ENCODE peak calls at places on chromosomes 5 and 9, in seven cellular contexts. Z is coronary artery, S is IMR-90, F is body of pancreas, Q is tibial artery, T is epithelial cell of proximal tubule, W is ovary. N is an unnamed sample.
A peak's percentile ranks its signal among the peaks of the same experiment; 100 is the strongest.

GRCh38 chr5:168885324-168886120 is 306.4 kb upstream of the PANK3 start:
- DNase-seq in W (no peak), Z (no peak), T (no peak), S (no peak), F (no peak), Q (no peak), N (no peak)

GRCh38 chr5:80302636-80303035 is 17.2 kb upstream of the SPZ1 start:
- DNase-seq in Z (no peak), W (no peak), F (no peak), T (no peak), S (no peak), Q (no peak), N (no peak)

GRCh38 chr9:86795861-86796497 is 151.3 kb downstream of the GAS1 start:
- DNase-seq in F (peak; percentile 33), Z (no peak), S (peak; percentile 83), W (peak; percentile 75), T (no peak), Q (peak; percentile 75), N (peak; percentile 93)

GRCh38 chr5:110544603-110545002 is 181.9 kb downstream of the TMEM232 start:
- DNase-seq in T (no peak), F (no peak), S (no peak), Z (no peak), W (no peak), Q (no peak), N (no peak)

GRCh38 chr9:133701321-133701980 is 36.7 kb downstream of the SARDH start:
- DNase-seq in F (no peak), W (peak; percentile 21), Z (no peak), S (no peak), Q (no peak), T (no peak), N (no peak)

GRCh38 chr9:17013010-17013409 is 121.8 kb upstream of the CNTLN start:
- DNase-seq in F (no peak), Z (no peak), T (no peak), Q (no peak), S (no peak), W (no peak), N (no peak)

GRCh38 chr5:6518298-6519057 is 69.8 kb downstream of the UBE2QL1 start:
- DNase-seq in T (no peak), Q (no peak), Z (peak; percentile 41), S (no peak), F (no peak), W (no peak), N (no peak)

GRCh38 chr9:68949271-68950000 is 64.5 kb downstream of the PRKACG start:
- DNase-seq in Z (no peak), S (no peak), W (peak; percentile 44), T (no peak), F (peak; percentile 64), Q (peak; percentile 62), N (peak; percentile 31)

GRCh38 chr5:172881691-172882370 is 47.8 kb downstream of the ERGIC1 start:
- DNase-seq in W (no peak), S (peak; percentile 86), T (no peak), F (peak; percentile 71), Q (no peak), Z (no peak), N (peak; percentile 63)

GRCh38 chr9:111948958-111949357 is 52.3 kb downstream of the UGCG start:
- DNase-seq in S (peak; percentile 65), W (no peak), F (no peak), T (no peak), Z (no peak), Q (no peak), N (no peak)

GRCh38 chr5:179322071-179323025 is 22.9 kb downstream of the ADAMTS2 start:
- DNase-seq in T (no peak), W (no peak), Z (no peak), Q (peak; percentile 65), F (no peak), S (no peak), N (no peak)

GRCh38 chr5:30121092-30121491 is 1072.4 kb upstream of the CDH6 start:
- DNase-seq in Z (no peak), F (no peak), W (no peak), Q (no peak), T (no peak), S (no peak), N (no peak)

GRCh38 chr9:33211695-33212393 is 28.1 kb upstream of the SPINK4 start:
- DNase-seq in W (no peak), Z (no peak), T (no peak), S (peak; percentile 38), Q (no peak), F (no peak), N (peak; percentile 38)

GRCh38 chr5:67156976-67157583 is 39.5 kb downstream of the CD180 start:
- DNase-seq in S (peak; percentile 32), W (no peak), Q (no peak), T (no peak), Z (no peak), F (peak; percentile 38), N (peak; percentile 50)

GRCh38 chr9:89978185-89978584 is 373.4 kb downstream of the GADD45G start:
- DNase-seq in F (peak; percentile 61), T (no peak), S (peak; percentile 21), Q (no peak), W (no peak), Z (no peak), N (no peak)

GRCh38 chr9:16262467-16263261 is 607.8 kb downstream of the BNC2 start:
- DNase-seq in T (no peak), F (no peak), Q (no peak), Z (no peak), W (no peak), S (peak; percentile 66), N (no peak)

GRCh38 chr5:56733580-56733979 is 81.8 kb upstream of the MAP3K1 start:
- DNase-seq in S (no peak), Q (no peak), F (no peak), W (no peak), Z (no peak), T (no peak), N (no peak)

GRCh38 chr5:20347334-20347733 is 359.3 kb upstream of the CDH18 start:
- DNase-seq in S (no peak), Z (no peak), Q (no peak), W (no peak), F (no peak), T (no peak), N (no peak)

GRCh38 chr5:76660360-76660759 is 37.2 kb upstream of the F2RL2 start:
- DNase-seq in Z (no peak), W (no peak), T (no peak), Q (no peak), S (peak; percentile 13), F (no peak), N (peak; percentile 33)

GRCh38 chr9:123355761-123356520 is at the start of gene CRB2:
- DNase-seq in Q (no peak), F (no peak), W (no peak), T (no peak), S (no peak), Z (no peak), N (no peak)
- TF ChIP-seq CTCF in Q (no peak), F (no peak), W (no peak), T (peak; percentile 24), S (peak; percentile 7), Z (no peak), N (no peak)

GRCh38 chr5:141957367-141957993 is 522 bp downstream of the PCDH12 start:
- DNase-seq in F (no peak), Q (no peak), S (no peak), W (no peak), T (no peak), Z (no peak), N (no peak)
- H3K4me3 ChIP-seq in F (no peak overlapping the region), Q (no peak overlapping the region), S (no peak overlapping the region), W (no peak overlapping the region), T (no peak overlapping the region), Z (peak overlapping the region; percentile 57), N (no peak overlapping the region)

DNA sequence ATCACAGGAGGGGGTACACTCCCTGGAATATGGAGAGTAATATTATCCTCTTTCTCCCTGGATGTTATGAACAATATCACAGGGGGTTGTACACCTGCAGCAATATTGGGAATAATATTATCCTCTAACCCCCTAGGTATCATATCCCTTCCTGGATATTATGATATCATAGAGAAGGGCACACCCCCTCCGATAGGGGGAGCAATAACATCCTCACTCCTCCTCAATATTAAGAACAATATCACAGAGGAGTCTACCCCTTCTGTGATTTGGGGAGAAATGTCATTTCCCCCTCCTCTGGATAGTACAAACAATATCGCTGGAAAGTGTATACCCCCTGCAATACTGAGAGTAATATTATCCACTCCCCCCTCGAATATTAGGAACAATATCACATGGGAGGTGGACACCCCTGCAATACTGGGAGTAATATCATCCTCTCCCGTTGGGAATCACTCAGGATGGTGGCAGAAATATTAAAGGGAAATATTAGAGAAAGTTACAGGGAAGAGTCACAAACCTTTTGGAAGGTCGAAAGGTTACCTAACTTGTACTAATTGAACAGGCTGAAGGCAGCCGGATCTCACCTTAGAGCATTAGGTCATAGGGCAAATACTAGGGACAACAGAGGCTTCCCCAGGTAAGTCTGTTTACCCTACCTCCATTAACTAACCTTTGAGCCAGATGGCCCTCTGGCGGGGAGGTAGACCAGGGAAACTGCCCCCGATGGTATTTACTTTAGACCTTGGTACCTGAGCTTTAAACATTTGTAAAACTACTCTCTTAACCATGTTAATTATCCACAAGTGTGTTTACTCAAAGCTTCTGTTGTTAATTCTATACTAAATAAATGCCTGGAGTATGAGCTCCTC is 57.5 kb upstream of the FREM1 start:
- DNase-seq in Z (no peak), S (no peak), W (no peak), F (no peak), Q (no peak), T (no peak), N (no peak)
- TF ChIP-seq CTCF in Z (no peak), S (no peak), W (no peak), F (no peak), Q (no peak), T (no peak), N (no peak)

GRCh38 chr9:96649620-96650323 is 5.3 kb downstream of the PRXL2C start:
- DNase-seq in Z (no peak), W (no peak), S (no peak), T (no peak), Q (no peak), F (no peak), N (no peak)

GRCh38 chr9:96655198-96655851 is at the start of gene PRXL2C:
- DNase-seq in S (peak; percentile 52), Z (peak; percentile 91), Q (peak; percentile 94), W (peak; percentile 87), T (no peak), F (peak; percentile 86), N (peak; percentile 63)

GRCh38 chr9:96651626-96652025 is 3.5 kb downstream of the PRXL2C start:
- DNase-seq in F (no peak), Z (no peak), S (peak; percentile 51), T (no peak), Q (no peak), W (no peak), N (peak; percentile 57)

DNA sequence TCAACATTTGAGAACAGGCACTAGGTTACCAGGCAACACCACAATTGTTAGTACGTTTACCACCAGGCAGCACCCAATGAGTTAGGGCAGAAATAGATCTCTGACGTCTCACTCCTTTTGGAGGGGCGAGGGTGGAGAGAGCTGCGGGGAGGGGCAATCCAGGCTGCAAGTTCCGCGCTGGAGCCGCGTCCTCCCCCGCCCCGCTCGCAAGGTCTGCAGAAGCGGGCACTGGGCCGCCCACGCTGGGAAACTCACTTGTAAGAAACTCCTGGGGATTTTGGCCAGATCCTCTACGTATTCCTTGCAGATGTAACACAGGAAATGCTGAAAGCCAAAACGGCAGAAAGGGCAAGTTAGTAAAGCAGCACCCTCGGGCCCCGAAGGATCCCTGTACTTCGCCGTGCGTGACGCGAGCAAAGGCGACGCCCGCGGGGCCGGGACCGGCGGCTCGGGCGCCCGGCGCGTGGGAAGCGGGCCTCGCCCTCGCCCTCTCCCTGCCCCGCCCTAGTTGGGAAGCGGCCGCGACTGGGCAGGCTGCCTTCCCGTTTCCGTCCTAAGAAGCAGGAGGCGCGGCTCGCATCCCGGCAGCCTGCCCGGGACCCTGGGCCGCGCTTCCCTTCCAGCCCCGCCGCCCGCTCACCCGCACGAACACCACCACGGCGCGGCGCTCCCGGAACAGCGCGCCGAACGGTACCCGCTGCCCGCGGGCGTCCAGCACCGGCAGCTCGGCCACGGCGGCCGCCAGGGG is 493 bp downstream of the PRXL2C start:
- DNase-seq in T (no peak), F (peak; percentile 82), S (peak; percentile 86), Z (peak; percentile 96), Q (peak; percentile 95), W (peak; percentile 82), N (peak; percentile 95)
- H3K4me3 ChIP-seq in T (peak overlapping the region; percentile 82), F (peak overlapping the region; percentile 59), S (peak overlapping the region; percentile 61), Z (peak overlapping the region; percentile 82), Q (peak overlapping the region; percentile 82), W (peak overlapping the region; percentile 63), N (peak overlapping the region; percentile 74)

N was measured in fibroblast of pulmonary artery.